ENCODE peak calls at places on chromosomes 13 and 19, in six cellular contexts. S is thoracic aorta, B is dorsolateral prefrontal cortex, U is H1, R is SK-N-SH, D is heart right ventricle. V is an unnamed sample.

GRCh38 chr13:106213028-106213427 is 322.4 kb downstream of the EFNB2 start:
- DNase-seq in S (no peak), B (no peak), U (no peak), R (no peak), D (no peak), V (no peak)

GRCh38 chr19:8444677-8445487 is at the start of gene HNRNPM:
- DNase-seq in D (peak; percentile 99), B (peak; percentile 100), U (peak; percentile 100), S (peak; percentile 98), R (peak; percentile 99), V (peak; percentile 100)

GRCh38 chr19:28468701-28469459 is 744.1 kb downstream of the UQCRFS1 start:
- DNase-seq in U (no peak), B (no peak), R (no peak), D (no peak), S (no peak), V (peak; percentile 29)

GRCh38 chr19:2793577-2793976 is 8.3 kb downstream of the THOP1 start:
- DNase-seq in D (no peak), U (no peak), R (no peak), S (no peak), B (no peak), V (no peak)

GRCh38 chr13:50318887-50319286 is 303.6 kb downstream of the KCNRG start:
- DNase-seq in B (no peak), S (no peak), U (no peak), D (no peak), R (no peak), V (no peak)

GRCh38 chr13:39566216-39566869 is 36.6 kb downstream of the LHFPL6 start:
- DNase-seq in B (no peak), R (no peak), U (no peak), D (no peak), S (no peak), V (no peak)

GRCh38 chr19:34573226-34573864 is 91.8 kb downstream of the WTIP start:
- DNase-seq in R (no peak), S (no peak), D (no peak), B (no peak), U (no peak), V (no peak)

GRCh38 chr19:3343619-3344502 is 22.5 kb upstream of the NFIC start:
- DNase-seq in U (no peak), S (peak; percentile 85), B (peak; percentile 83), R (peak; percentile 97), D (peak; percentile 77), V (no peak)

GRCh38 chr13:98672947-98673545 is 79.4 kb downstream of the SLC15A1 start:
- DNase-seq in D (peak; percentile 72), B (peak; percentile 51), U (peak; percentile 76), S (no peak), R (peak; percentile 77), V (peak; percentile 17)

GRCh38 chr13:44929691-44930090 is 59.6 kb downstream of the NUFIP1 start:
- DNase-seq in D (no peak), U (no peak), B (no peak), R (no peak), S (no peak), V (no peak)

GRCh38 chr13:52737900-52738299 is 1.7 kb downstream of the CNMD start:
- DNase-seq in R (peak; percentile 33), B (no peak), S (no peak), D (no peak), U (no peak), V (no peak)

GRCh38 chr13:104483631-104484030 is 1417.4 kb upstream of the SLC10A2 start:
- DNase-seq in B (no peak), S (no peak), U (no peak), D (no peak), R (no peak), V (no peak)

GRCh38 chr13:79503069-79503468 is 22.1 kb downstream of the NDFIP2 start:
- DNase-seq in S (no peak), U (no peak), D (no peak), R (no peak), B (no peak), V (no peak)

GRCh38 chr13:74889321-74889720 is 592.6 kb downstream of the TBC1D4 start:
- DNase-seq in D (no peak), B (no peak), S (no peak), U (no peak), R (no peak), V (no peak)

GRCh38 chr19:49327878-49328544 is 3.0 kb upstream of the SLC6A16 start:
- DNase-seq in B (no peak), R (no peak), S (no peak), D (no peak), U (no peak), V (no peak)

GRCh38 chr19:51070334-51070886 is 5.5 kb upstream of the KLK13 start:
- DNase-seq in B (no peak), D (no peak), R (no peak), S (no peak), U (no peak), V (no peak)

GRCh38 chr13:23450340-23451046 is 17.0 kb upstream of the SACS start:
- DNase-seq in S (no peak), B (no peak), U (no peak), D (no peak), R (peak; percentile 74), V (no peak)

GRCh38 chr13:110444226-110444653 is 117.3 kb downstream of the RAB20 start:
- DNase-seq in S (no peak), R (no peak), D (no peak), U (no peak), B (no peak), V (peak; percentile 55)

GRCh38 chr13:59437902-59438301 is 725.8 kb downstream of the DIAPH3 start:
- DNase-seq in R (no peak), B (no peak), D (no peak), S (no peak), U (no peak), V (no peak)

GRCh38 chr19:4495471-4495870 is 22.8 kb downstream of the PLIN4 start:
- DNase-seq in R (no peak), S (no peak), U (peak; percentile 56), D (no peak), B (no peak), V (no peak)

GRCh38 chr13:36681894-36682624 is 8.2 kb downstream of the SERTM1 start:
- DNase-seq in D (no peak), B (no peak), R (no peak), S (no peak), U (no peak), V (no peak)

GRCh38 chr13:51134763-51135365 is 23.8 kb upstream of the C13orf42 start:
- DNase-seq in D (no peak), U (peak; percentile 31), R (no peak), S (no peak), B (no peak), V (no peak)

GRCh38 chr19:40174087-40174486 is 17.1 kb upstream of the MAP3K10 start:
- DNase-seq in R (no peak), B (no peak), S (no peak), U (no peak), D (no peak), V (no peak)

GRCh38 chr19:21463449-21464105 is 41.8 kb upstream of the ZNF429 start:
- DNase-seq in R (peak; percentile 87), U (peak; percentile 81), D (peak; percentile 44), B (no peak), S (no peak), V (peak; percentile 12)

DNA sequence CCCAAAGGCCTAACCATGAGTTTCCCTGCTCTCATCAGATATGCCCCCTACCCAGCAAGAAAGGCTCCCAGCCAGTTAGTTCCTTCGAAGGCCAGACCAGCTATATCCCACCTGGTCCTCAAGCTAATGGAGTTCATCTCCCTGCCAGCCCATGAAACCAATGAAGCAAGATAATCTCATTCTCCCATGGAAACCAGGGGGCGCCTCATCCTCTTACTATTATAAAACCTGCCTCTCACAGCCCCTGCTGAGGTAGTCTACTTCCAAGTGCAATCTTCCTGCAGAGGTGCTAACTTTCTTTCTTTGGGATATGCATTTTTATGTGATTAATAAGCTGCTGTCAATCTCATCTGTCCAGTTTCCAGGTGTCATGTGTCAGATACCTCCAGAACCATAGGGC is 34.0 kb upstream of the ZNF573 start:
- DNase-seq in S (no peak), D (no peak), R (no peak), B (no peak), U (no peak), V (no peak)
- TF ChIP-seq CTCF in S (no peak), D (no peak), R (no peak), B (no peak), U (peak; percentile 24), V (no peak)

GRCh38 chr19:10010247-10010691 is at the start of gene COL5A3:
- DNase-seq in S (no peak), R (peak; percentile 51), D (peak; percentile 69), B (no peak), U (peak; percentile 61), V (no peak)
- H3K27me3 ChIP-seq in S (peaks cover 4% of the 10 kb centered on the region), R (peaks cover 53% of the 10 kb centered on the region), D (peaks cover 72% of the 10 kb centered on the region), B (peaks cover 30% of the 10 kb centered on the region), U (peaks cover 29% of the 10 kb centered on the region), V (peaks cover 5% of the 10 kb centered on the region)

GRCh38 chr13:102708211-102708610 is 13.4 kb upstream of the METTL21C start:
- DNase-seq in S (no peak), B (no peak), R (no peak), U (no peak), D (no peak), V (no peak)
- H3K4me3 ChIP-seq in S (no peak overlapping the region), B (no peak overlapping the region), R (no peak overlapping the region), U (no peak overlapping the region), D (no peak overlapping the region), V (no peak overlapping the region)

DNA sequence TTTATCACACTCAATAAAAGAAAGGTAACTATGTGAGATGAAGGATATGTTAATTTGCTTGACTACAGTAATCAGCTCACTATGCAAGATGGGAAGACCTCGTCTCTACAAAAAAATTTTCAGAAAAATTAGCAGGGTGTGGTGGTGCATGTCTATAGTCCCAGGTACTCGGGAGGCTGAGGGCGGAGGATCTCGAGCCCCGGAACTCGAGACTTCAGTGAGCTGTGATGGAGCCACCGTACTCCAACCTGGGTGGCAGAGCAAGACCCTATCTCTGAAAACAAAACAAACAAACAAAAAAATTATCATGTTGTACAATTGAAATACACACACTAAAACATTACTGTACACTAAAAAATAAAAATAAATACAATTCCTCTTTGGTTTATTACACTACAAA is 376.7 kb upstream of the KLHL1 start:
- DNase-seq in B (no peak), R (no peak), D (no peak), U (no peak), S (no peak), V (no peak)
- TF ChIP-seq CTCF in B (no peak), R (no peak), D (no peak), U (no peak), S (no peak), V (no peak)

GRCh38 chr13:27857271-27857670 is 62.5 kb upstream of the PDX1 start:
- DNase-seq in D (no peak), R (no peak), S (no peak), U (no peak), B (no peak), V (no peak)

GRCh38 chr13:27853871-27854270 is 61.6 kb downstream of the GSX1 start:
- DNase-seq in D (no peak), S (no peak), B (no peak), R (no peak), U (no peak), V (no peak)

GRCh38 chr13:27853345-27853744 is 61.1 kb downstream of the GSX1 start:
- DNase-seq in B (no peak), S (no peak), R (no peak), D (no peak), U (no peak), V (no peak)

GRCh38 chr13:27854606-27855005 is 62.3 kb downstream of the GSX1 start:
- DNase-seq in U (no peak), B (no peak), R (no peak), S (no peak), D (no peak), V (no peak)

GRCh38 chr13:27855381-27855780 is 63.1 kb downstream of the GSX1 start:
- DNase-seq in R (no peak), S (no peak), U (no peak), B (no peak), D (no peak), V (no peak)
- H3K27me3 ChIP-seq in R (peaks cover 46% of the 10 kb centered on the region), S (no peaks in the 10 kb centered on the region), U (peaks cover 5% of the 10 kb centered on the region), B (peaks cover 55% of the 10 kb centered on the region), D (peaks cover 63% of the 10 kb centered on the region), V (no peaks in the 10 kb centered on the region)

V was measured in GM06990.